ENCODE peak calls at places on chromosomes 6 and 20, in seven cellular contexts. D is A549, R is PC-3, H is left ventricle myocardium inferior, V is fibroblast of lung, O is uterus, L is heart left ventricle. N is an unnamed sample. For H3K9me3 and H3K4me1, the result is how much of the 10 kb centered on the place peaks cover.

GRCh38 chr6:157182503-157183254 is 140.6 kb downstream of the TMEM242 start:
- DNase-seq in V (no peak), D (no peak), R (no peak), H (no peak), L (no peak), O (no peak), N (no peak)

GRCh38 chr6:122735618-122736017 is 43.9 kb upstream of the FABP7 start:
- DNase-seq in O (no peak), R (no peak), L (no peak), D (no peak), V (no peak), H (no peak), N (no peak)

GRCh38 chr6:16766043-16766521 is 4.8 kb upstream of the ATXN1 start:
- DNase-seq in R (peak), H (no peak), D (peak), O (no peak), L (no peak), V (peak), N (no peak)

GRCh38 chr20:8940311-8940710 is 128.6 kb upstream of the PLCB4 start:
- DNase-seq in V (peak), O (no peak), R (no peak), L (peak), D (no peak), H (no peak), N (no peak)

GRCh38 chr6:165488624-165489295 is 174.3 kb downstream of the PDE10A start:
- DNase-seq in R (no peak), H (no peak), O (no peak), D (no peak), L (no peak), V (no peak), N (no peak)

GRCh38 chr20:43448748-43449535 is 8.8 kb upstream of the SRSF6 start:
- DNase-seq in V (peak), L (no peak), D (peak), H (no peak), R (peak), O (peak), N (peak)

GRCh38 chr6:36436466-36436865 is 6.2 kb downstream of the PXT1 start:
- DNase-seq in L (no peak), O (no peak), D (no peak), H (no peak), V (peak), R (peak), N (no peak)

GRCh38 chr20:4090756-4091331 is 75.5 kb upstream of the RNF24 start:
- DNase-seq in R (no peak), D (peak), H (no peak), O (no peak), L (no peak), V (peak), N (no peak)

DNA sequence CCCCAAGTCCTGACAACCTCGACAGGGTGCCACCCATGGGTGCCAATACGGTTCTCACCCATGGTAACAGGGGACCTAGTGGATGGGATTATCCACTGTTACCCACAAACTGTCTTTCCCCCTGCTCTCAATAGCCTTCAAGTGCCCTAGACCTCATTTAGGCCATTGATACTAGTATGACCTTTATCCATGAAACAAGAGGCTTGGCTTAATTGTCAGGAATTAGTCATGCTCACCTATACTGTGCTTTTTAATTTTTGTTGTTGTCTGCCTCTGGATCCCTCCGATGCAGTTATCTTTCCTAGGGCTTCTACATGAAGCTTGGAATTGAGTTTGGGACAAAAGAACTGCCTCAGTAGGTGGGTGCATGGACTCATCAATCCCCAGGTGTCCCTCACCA is 11.8 kb upstream of the IL22RA2 start:
- DNase-seq in O (no peak), L (no peak), V (no peak), D (no peak), R (no peak), H (no peak), N (no peak)
- H3K9me3 ChIP-seq in O (under half), L (half or more), V (under half), D (under half), R (under half), H (half or more), N (under half)

DNA sequence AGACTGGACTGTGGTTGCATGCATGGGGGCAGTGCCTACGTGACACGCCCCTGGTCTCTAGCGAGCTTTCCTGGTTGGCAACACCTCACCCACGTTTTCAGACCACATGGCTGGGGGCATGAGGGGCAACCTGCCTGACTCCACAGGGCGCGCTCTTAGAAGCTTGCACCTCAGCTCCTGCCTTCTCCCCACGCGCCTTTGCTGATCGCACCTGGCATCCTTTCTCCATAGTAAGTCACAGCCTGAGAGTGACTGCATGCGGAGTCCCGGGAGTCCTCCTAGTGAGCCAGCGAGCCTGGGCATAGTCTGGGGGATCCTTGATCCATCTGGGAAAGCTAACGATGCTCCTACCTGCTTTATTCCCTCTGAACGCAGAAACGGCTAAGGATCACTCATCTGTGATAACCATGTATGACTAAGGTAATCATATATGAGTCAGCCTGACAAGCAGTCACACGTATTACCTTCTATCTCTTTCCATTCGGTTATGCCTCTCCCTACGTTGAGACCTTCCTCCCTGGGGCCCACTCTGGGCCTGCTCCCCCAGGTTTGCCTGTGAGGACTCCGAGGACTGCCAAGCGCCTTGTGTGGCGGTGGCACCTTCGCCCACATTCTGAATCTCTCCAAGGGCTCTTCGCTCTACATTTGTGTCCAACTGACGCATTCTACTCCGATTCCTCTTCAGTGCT is 4.5 kb downstream of the TCFL5 start:
- DNase-seq in O (no peak), V (no peak), R (peak), H (no peak), D (no peak), L (no peak), N (no peak)
- H3K4me1 ChIP-seq in O (under half), V (under half), R (under half), H (under half), D (under half), L (under half), N (under half)

GRCh38 chr6:148598690-148599089 is 148.1 kb upstream of the UST start:
- DNase-seq in V (no peak), R (no peak), O (no peak), H (no peak), D (no peak), L (no peak), N (no peak)

GRCh38 chr6:148595550-148595949 is 151.3 kb upstream of the UST start:
- DNase-seq in D (no peak), V (no peak), O (no peak), L (no peak), H (no peak), R (no peak), N (no peak)

GRCh38 chr6:148596886-148597455 is 149.9 kb upstream of the UST start:
- DNase-seq in O (no peak), L (no peak), R (no peak), D (no peak), V (no peak), H (no peak), N (no peak)

GRCh38 chr6:148602136-148602535 is 144.7 kb upstream of the UST start:
- DNase-seq in D (no peak), O (no peak), V (no peak), H (no peak), R (no peak), L (no peak), N (no peak)

DNA sequence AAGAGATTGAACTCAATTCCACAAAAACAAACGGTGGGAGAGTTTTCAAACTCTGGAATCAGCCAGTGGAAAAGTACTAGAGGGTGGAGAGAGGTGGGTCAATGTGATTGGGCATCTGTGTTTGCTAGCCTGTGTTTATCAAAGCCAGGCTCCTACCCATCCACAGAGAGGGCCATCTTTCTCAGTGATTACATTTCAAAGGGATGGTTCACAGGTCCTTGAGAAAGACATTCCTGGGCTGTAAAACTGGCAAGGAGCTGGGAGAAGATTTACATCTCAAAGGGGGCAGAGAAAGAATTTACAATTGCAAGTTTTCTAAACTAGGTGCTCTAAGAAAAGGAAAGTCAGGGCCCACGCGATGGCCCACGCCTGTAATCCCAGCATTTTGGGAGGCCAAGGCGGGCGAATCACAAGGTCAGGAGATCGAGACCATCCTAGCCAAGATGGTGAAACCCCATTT is 146.8 kb upstream of the UST start:
- DNase-seq in V (no peak), R (no peak), H (no peak), O (no peak), L (no peak), D (no peak), N (no peak)
- H3K9me3 ChIP-seq in V (under half), R (under half), H (under half), O (under half), L (under half), D (under half), N (under half)

GRCh38 chr6:46039646-46040045 is 24.0 kb upstream of the CLIC5 start:
- DNase-seq in R (no peak), H (no peak), L (no peak), V (no peak), O (no peak), D (no peak), N (no peak)
- H3K4me1 ChIP-seq in R (under half), H (half or more), L (under half), V (under half), O (under half), D (under half), N (under half)

GRCh38 chr20:62487-62886 is 25.0 kb upstream of the DEFB125 start:
- DNase-seq in V (no peak), D (no peak), O (no peak), R (no peak), L (no peak), H (no peak), N (no peak)

GRCh38 chr20:64766-65322 is 22.6 kb upstream of the DEFB125 start:
- DNase-seq in H (no peak), O (no peak), L (no peak), R (no peak), D (no peak), V (no peak), N (no peak)

GRCh38 chr20:61757-62156 is 25.7 kb upstream of the DEFB125 start:
- DNase-seq in H (no peak), O (no peak), L (no peak), R (no peak), V (no peak), D (peak), N (no peak)

GRCh38 chr20:61230-61629 is 26.2 kb upstream of the DEFB125 start:
- DNase-seq in R (no peak), H (no peak), V (no peak), O (no peak), D (no peak), L (no peak), N (no peak)

GRCh38 chr20:64026-64603 is 23.4 kb upstream of the DEFB125 start:
- DNase-seq in L (no peak), R (no peak), O (no peak), H (no peak), V (no peak), D (no peak), N (no peak)
- H3K9me3 ChIP-seq in L (under half), R (under half), O (under half), H (under half), V (under half), D (under half), N (under half)

DNA sequence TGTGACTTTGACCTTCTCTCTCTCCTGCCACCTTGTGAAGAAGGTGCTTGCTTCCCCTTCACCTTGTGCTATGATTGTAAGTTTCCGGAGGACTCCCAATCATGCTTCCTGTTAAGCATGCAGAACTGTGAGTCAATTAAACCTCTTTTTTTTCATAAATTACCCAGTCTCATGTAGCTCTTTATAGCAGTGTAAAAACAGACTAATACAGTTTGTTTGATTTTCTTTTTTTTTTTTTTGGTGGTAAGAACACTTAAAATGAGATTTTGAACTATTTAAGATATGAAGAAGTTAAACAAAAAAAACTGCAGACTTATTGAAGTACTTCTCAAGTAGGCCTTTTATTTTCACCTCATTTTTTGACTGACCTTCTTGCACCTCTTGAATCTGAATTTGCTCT is 448.1 kb upstream of the FKBP1C start:
- DNase-seq in D (no peak), H (no peak), R (no peak), O (no peak), L (no peak), V (no peak), N (no peak)
- H3K4me1 ChIP-seq in D (under half), H (under half), R (under half), O (under half), L (under half), V (under half), N (under half)